ENCODE peak calls at places on chromosomes 5 and 9, in seven cellular contexts. S is iPS-NIHi11; G is GM04503; A is mesothelial cell of epicardium; Z is stimulated activated CD8-positive, alpha-beta memory T cell treated with anti-CD3 and anti-CD28 coated beads, Interleukin-2, amount 100 ng/mL, for 1 hour; T is activated CD4-positive, alpha-beta T cell treated with anti-CD3 and anti-CD28 coated beads, Interleukin-2, amount 50 U/mL, for 1 hour; I is AG09319. B is an unnamed sample.

GRCh38 chr9:110443146-110443877 is 105.6 kb upstream of the TXNDC8 start:
- DNase-seq in S (no peak), G (peak; percentile 61), A (no peak), Z (no peak), T (no peak), I (peak; percentile 20), B (no peak)

GRCh38 chr9:121906074-121906520 is 187.0 kb downstream of the TTLL11 start:
- DNase-seq in S (no peak), G (peak; percentile 78), A (no peak), Z (no peak), T (no peak), I (no peak), B (no peak)

GRCh38 chr5:140796718-140797095 is 2.1 kb downstream of the PCDHA2 start:
- DNase-seq in S (no peak), G (no peak), A (no peak), Z (no peak), T (no peak), I (no peak), B (no peak)

GRCh38 chr5:145937432-145938250 is 1.3 kb downstream of the SH3RF2 start:
- DNase-seq in S (peak; percentile 53), G (no peak), A (no peak), Z (no peak), T (no peak), I (no peak), B (no peak)

GRCh38 chr5:5688194-5688924 is 265.9 kb downstream of the ICE1 start:
- DNase-seq in S (no peak), G (no peak), A (no peak), Z (no peak), T (no peak), I (no peak), B (no peak)

GRCh38 chr5:158119852-158120708 is 261.1 kb upstream of the CLINT1 start:
- DNase-seq in S (no peak), G (no peak), A (no peak), Z (no peak), T (no peak), I (peak; percentile 55), B (no peak)

GRCh38 chr5:120465281-120465961 is 1.3 kb downstream of the PRR16 start:
- DNase-seq in S (peak; percentile 51), G (no peak), A (peak; percentile 53), Z (no peak), T (no peak), I (no peak), B (no peak)

GRCh38 chr5:56523779-56524178 is 290.6 kb upstream of the ANKRD55 start:
- DNase-seq in S (no peak), G (no peak), A (no peak), Z (no peak), T (no peak), I (no peak), B (no peak)

GRCh38 chr5:141516648-141517025 is 27.8 kb downstream of the PCDHGC5 start:
- DNase-seq in S (no peak), G (no peak), A (no peak), Z (no peak), T (no peak), I (no peak), B (no peak)

GRCh38 chr5:123422433-123423277 is 548 bp downstream of the CEP120 start:
- DNase-seq in S (no peak), G (no peak), A (no peak), Z (no peak), T (no peak), I (no peak), B (no peak)

GRCh38 chr5:139190125-139190524 is 8.0 kb downstream of the SIL1 start:
- DNase-seq in S (no peak), G (peak; percentile 60), A (no peak), Z (no peak), T (no peak), I (peak; percentile 24), B (no peak)

GRCh38 chr5:125196479-125197183 is 450.2 kb upstream of the ZNF608 start:
- DNase-seq in S (no peak), G (no peak), A (no peak), Z (no peak), T (no peak), I (no peak), B (no peak)

GRCh38 chr9:107827884-107828283 is 338.3 kb upstream of the KLF4 start:
- DNase-seq in S (no peak), G (no peak), A (no peak), Z (no peak), T (no peak), I (no peak), B (no peak)

GRCh38 chr9:93061791-93062299 is 3.3 kb downstream of the SUSD3 start:
- DNase-seq in S (peak; percentile 54), G (no peak), A (no peak), Z (no peak), T (peak; percentile 37), I (no peak), B (peak; percentile 48)

GRCh38 chr5:175621971-175622370 is 35.9 kb upstream of the HRH2 start:
- DNase-seq in S (no peak), G (no peak), A (no peak), Z (no peak), T (no peak), I (no peak), B (no peak)

GRCh38 chr5:68252678-68253520 is 37.3 kb downstream of the PIK3R1 start:
- DNase-seq in S (peak; percentile 75), G (peak; percentile 26), A (no peak), Z (no peak), T (peak; percentile 58), I (peak; percentile 62), B (no peak)

GRCh38 chr5:113278976-113279375 is 155.8 kb downstream of the TSSK1B start:
- DNase-seq in S (no peak), G (no peak), A (no peak), Z (no peak), T (no peak), I (no peak), B (no peak)

GRCh38 chr9:137021979-137022619 is 5.9 kb downstream of the ABCA2 start:
- DNase-seq in S (peak; percentile 93), G (no peak), A (no peak), Z (peak; percentile 39), T (peak; percentile 69), I (no peak), B (peak; percentile 73)

GRCh38 chr9:122346478-122347347 is 24.1 kb upstream of the PTGS1 start:
- DNase-seq in S (peak; percentile 65), G (no peak), A (peak; percentile 46), Z (no peak), T (no peak), I (no peak), B (peak; percentile 71)

GRCh38 chr9:136840877-136841645 is 1.2 kb upstream of the AJM1 start:
- DNase-seq in S (no peak), G (no peak), A (no peak), Z (no peak), T (no peak), I (no peak), B (no peak)

GRCh38 chr5:176955895-176956294 is 50.7 kb downstream of the UIMC1 start:
- DNase-seq in S (no peak), G (no peak), A (no peak), Z (no peak), T (no peak), I (no peak), B (no peak)

GRCh38 chr5:81853005-81853357 is 102.1 kb upstream of the SSBP2 start:
- DNase-seq in S (no peak), G (no peak), A (no peak), Z (no peak), T (no peak), I (no peak), B (no peak)

GRCh38 chr9:116208417-116209232 is 55.0 kb downstream of the PAPPA start:
- DNase-seq in S (no peak), G (no peak), A (no peak), Z (no peak), T (no peak), I (peak; percentile 57), B (no peak)

GRCh38 chr9:111516061-111516465 is 8.9 kb upstream of the ZNF483 start:
- DNase-seq in S (no peak), G (no peak), A (no peak), Z (no peak), T (no peak), I (no peak), B (no peak)

GRCh38 chr5:146069780-146070099 is 35.6 kb downstream of the PLAC8L1 start:
- DNase-seq in S (no peak), G (no peak), A (no peak), Z (no peak), T (no peak), I (no peak), B (no peak)

GRCh38 chr5:163407034-163407652 is 30.3 kb upstream of the CCNG1 start:
- DNase-seq in S (no peak), G (no peak), A (no peak), Z (no peak), T (no peak), I (no peak), B (no peak)

GRCh38 chr5:56950626-56951130 is 1.2 kb downstream of the MIER3 start:
- DNase-seq in S (peak; percentile 70), G (peak; percentile 18), A (peak; percentile 77), Z (no peak), T (peak; percentile 53), I (peak; percentile 28), B (peak; percentile 75)

GRCh38 chr5:15450473-15450872 is 49.5 kb upstream of the FBXL7 start:
- DNase-seq in S (no peak), G (no peak), A (no peak), Z (no peak), T (no peak), I (no peak), B (no peak)

GRCh38 chr9:123411636-123412035 is 55.6 kb downstream of the CRB2 start:
- DNase-seq in S (no peak), G (no peak), A (no peak), Z (no peak), T (no peak), I (no peak), B (no peak)

GRCh38 chr5:27788184-27788583 is 749.8 kb upstream of the CDH9 start:
- DNase-seq in S (no peak), G (no peak), A (no peak), Z (no peak), T (no peak), I (no peak), B (no peak)

GRCh38 chr9:77809552-77809951 is 161.4 kb upstream of the GNA14 start:
- DNase-seq in S (no peak), G (no peak), A (no peak), Z (no peak), T (no peak), I (no peak), B (no peak)

B was measured in lower lobe of right lung.